ENCODE peak calls at places on chromosomes 16 and 17, in nine cellular contexts. V is cardiac muscle cell; M is activated naive CD4-positive, alpha-beta T cell; U is DMS153; Y is frontal cortex; P is adrenal gland; I is stimulated activated naive B cell treated with anti-CD40 and anti-IgM and Interleukin-4, amounts not matched to agents 10 μg/mL and 1 μg/mL and 100 μg/mL, for 72 hours; O is CMK; G is nucleus accumbens. W is an unnamed sample.

GRCh38 chr16:69049146-69049545 is 56.3 kb upstream of the HAS3 start:
- DNase-seq in V (no peak), M (no peak), U (no peak), Y (no peak), P (no peak), I (no peak), O (no peak), G (no peak), W (no peak)

GRCh38 chr16:2904922-2905240 is 6.8 kb upstream of the FLYWCH1 start:
- DNase-seq in V (no peak), M (peak; percentile 19), U (no peak), Y (no peak), P (no peak), I (no peak), O (no peak), G (no peak), W (no peak)

GRCh38 chr16:64339052-64339770 is 782.7 kb downstream of the CDH11 start:
- DNase-seq in V (no peak), M (no peak), U (no peak), Y (no peak), P (no peak), I (no peak), O (no peak), G (no peak), W (no peak)

GRCh38 chr16:50709061-50709695 is 15.8 kb downstream of the NOD2 start:
- DNase-seq in V (no peak), M (no peak), U (no peak), Y (no peak), P (peak; percentile 25), I (no peak), O (no peak), G (no peak), W (no peak)

GRCh38 chr16:74651841-74652240 is 14.8 kb downstream of the RFWD3 start:
- DNase-seq in V (no peak), M (no peak), U (no peak), Y (no peak), P (no peak), I (no peak), O (no peak), G (no peak), W (no peak)

GRCh38 chr17:64975318-64976087 is 56.2 kb upstream of the LRRC37A3 start:
- DNase-seq in V (peak; percentile 96), M (peak; percentile 97), U (peak; percentile 88), Y (peak; percentile 93), P (peak; percentile 97), I (peak; percentile 99), O (peak; percentile 96), G (peak; percentile 89), W (peak; percentile 86)

GRCh38 chr17:59892251-59892848 is 393 bp downstream of the TUBD1 start:
- DNase-seq in V (no peak), M (no peak), U (no peak), Y (no peak), P (no peak), I (no peak), O (no peak), G (no peak), W (no peak)

GRCh38 chr17:34379876-34380275 is 16.8 kb upstream of the CCL1 start:
- DNase-seq in V (no peak), M (no peak), U (no peak), Y (no peak), P (no peak), I (no peak), O (no peak), G (no peak), W (no peak)

GRCh38 chr16:88896238-88897065 is 30.0 kb upstream of the PABPN1L start:
- DNase-seq in V (no peak), M (no peak), U (no peak), Y (no peak), P (no peak), I (no peak), O (no peak), G (no peak), W (no peak)

GRCh38 chr17:41705271-41705991 is 6.7 kb upstream of the GAST start:
- DNase-seq in V (no peak), M (no peak), U (no peak), Y (no peak), P (peak; percentile 75), I (no peak), O (no peak), G (peak; percentile 8), W (no peak)

GRCh38 chr17:28472871-28473497 is 460 bp upstream of the SLC13A2 start:
- DNase-seq in V (no peak), M (no peak), U (no peak), Y (no peak), P (no peak), I (no peak), O (no peak), G (no peak), W (no peak)